ENCODE peak calls at places on chromosomes 13 and 19, in six cellular contexts. T is GM12878, N is GM12891, L is K562, U is H1, B is HepG2. R is an unnamed sample.

GRCh38 chr13:49594576-49594975 is 9.2 kb upstream of the RCBTB1 start:
- DNase-seq in T (no peak), N (no peak), L (no peak), U (no peak), B (no peak), R (no peak)

GRCh38 chr13:92315265-92315664 is 911.3 kb upstream of the GPC6 start:
- DNase-seq in T (peak; percentile 11), N (no peak), L (no peak), U (no peak), B (no peak), R (no peak)

GRCh38 chr19:8811315-8812172 is 20.6 kb downstream of the ZNF558 start:
- DNase-seq in T (no peak), N (no peak), L (no peak), U (no peak), B (no peak), R (no peak)

GRCh38 chr13:20090349-20090748 is 70.5 kb downstream of the GJA3 start:
- DNase-seq in T (no peak), N (no peak), L (no peak), U (no peak), B (no peak), R (no peak)

GRCh38 chr13:48561461-48562224 is 28.8 kb upstream of the RCBTB2 start:
- DNase-seq in T (no peak), N (no peak), L (no peak), U (no peak), B (no peak), R (no peak)

GRCh38 chr13:86020350-86021002 is 221.3 kb upstream of the SLITRK6 start:
- DNase-seq in T (no peak), N (no peak), L (no peak), U (no peak), B (no peak), R (no peak)

GRCh38 chr19:4057913-4058695 is 8.6 kb downstream of the ZBTB7A start:
- DNase-seq in T (no peak), N (no peak), L (peak; percentile 92), U (no peak), B (peak; percentile 90), R (no peak)

GRCh38 chr13:61695147-61695546 is 279.5 kb upstream of the PCDH20 start:
- DNase-seq in T (no peak), N (no peak), L (no peak), U (no peak), B (no peak), R (no peak)

GRCh38 chr19:6424190-6424938 is at the start of gene KHSRP:
- DNase-seq in T (no peak), N (no peak), L (peak; percentile 98), U (no peak), B (no peak), R (no peak)

GRCh38 chr13:73531014-73531413 is 472.2 kb downstream of the KLF5 start:
- DNase-seq in T (no peak), N (no peak), L (no peak), U (no peak), B (no peak), R (no peak)

GRCh38 chr13:32305646-32306045 is 9.5 kb downstream of the ZAR1L start:
- DNase-seq in T (no peak), N (no peak), L (no peak), U (no peak), B (no peak), R (no peak)

GRCh38 chr13:51674276-51674675 is 90.0 kb downstream of the WDFY2 start:
- DNase-seq in T (no peak), N (no peak), L (no peak), U (no peak), B (no peak), R (no peak)

GRCh38 chr19:2750739-2751437 is 11.1 kb upstream of the SLC39A3 start:
- DNase-seq in T (no peak), N (no peak), L (no peak), U (no peak), B (no peak), R (no peak)

GRCh38 chr13:52738719-52739467 is 727 bp downstream of the CNMD start:
- DNase-seq in T (no peak), N (peak; percentile 58), L (peak; percentile 52), U (no peak), B (no peak), R (peak; percentile 43)

GRCh38 chr13:98507060-98507797 is 69.7 kb downstream of the STK24 start:
- DNase-seq in T (no peak), N (no peak), L (peak; percentile 13), U (peak; percentile 62), B (peak; percentile 48), R (no peak)

GRCh38 chr19:29858621-29859020 is 46.8 kb downstream of the CCNE1 start:
- DNase-seq in T (no peak), N (no peak), L (no peak), U (no peak), B (no peak), R (no peak)

GRCh38 chr19:46550684-46551083 is 50.4 kb upstream of the CALM3 start:
- DNase-seq in T (no peak), N (no peak), L (no peak), U (no peak), B (no peak), R (no peak)

GRCh38 chr19:33005440-33005839 is 33.4 kb downstream of the FAAP24 start:
- DNase-seq in T (no peak), N (no peak), L (no peak), U (no peak), B (no peak), R (no peak)

GRCh38 chr19:43779147-43779819 is 1.5 kb downstream of the KCNN4 start:
- DNase-seq in T (no peak), N (no peak), L (no peak), U (no peak), B (no peak), R (no peak)

GRCh38 chr19:52735734-52736133 is 890 bp upstream of the ZNF611 start:
- DNase-seq in T (no peak), N (no peak), L (no peak), U (peak; percentile 88), B (peak; percentile 51), R (no peak)

GRCh38 chr13:84279166-84279565 is 396.9 kb upstream of the SLITRK1 start:
- DNase-seq in T (no peak), N (no peak), L (no peak), U (no peak), B (no peak), R (no peak)

GRCh38 chr19:40523322-40524047 is 53.2 kb upstream of the SHKBP1 start:
- DNase-seq in T (no peak), N (peak; percentile 53), L (peak; percentile 77), U (no peak), B (peak; percentile 61), R (peak; percentile 48)

GRCh38 chr19:10896851-10897526 is 25.6 kb downstream of the CARM1 start:
- DNase-seq in T (no peak), N (no peak), L (no peak), U (no peak), B (peak; percentile 31), R (no peak)

GRCh38 chr13:75798353-75799245 is 162.5 kb downstream of the LMO7 start:
- DNase-seq in T (no peak), N (no peak), L (no peak), U (no peak), B (no peak), R (no peak)

GRCh38 chr19:16200038-16200775 is 2.5 kb downstream of the AP1M1 start:
- DNase-seq in T (no peak), N (no peak), L (no peak), U (no peak), B (peak; percentile 95), R (no peak)

DNA sequence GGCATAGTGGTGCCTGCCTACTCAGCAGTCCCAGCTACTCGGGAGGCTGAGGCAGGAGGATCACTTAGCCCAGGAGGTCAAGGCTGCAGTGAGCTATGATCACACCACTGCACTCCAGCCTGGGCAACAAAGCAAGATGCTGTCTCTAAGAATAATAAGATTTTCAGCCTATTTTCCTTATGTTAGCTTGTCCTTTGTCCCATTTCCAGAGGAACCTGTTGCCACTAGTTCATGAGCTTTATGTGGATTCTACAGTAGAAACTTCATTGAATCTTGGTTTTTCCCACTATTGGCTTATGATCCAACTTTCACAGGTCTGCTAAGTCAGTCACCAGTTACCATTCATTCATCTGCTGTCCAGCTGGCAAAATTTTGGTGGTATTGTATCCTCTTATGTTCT is 18.2 kb downstream of the FFAR2 start:
- DNase-seq in T (no peak), N (no peak), L (no peak), U (no peak), B (no peak), R (no peak)
- TF ChIP-seq POLR2A in T (no peak), N (no peak), L (no peak), U (no peak), B (no peak), R (no peak)

DNA sequence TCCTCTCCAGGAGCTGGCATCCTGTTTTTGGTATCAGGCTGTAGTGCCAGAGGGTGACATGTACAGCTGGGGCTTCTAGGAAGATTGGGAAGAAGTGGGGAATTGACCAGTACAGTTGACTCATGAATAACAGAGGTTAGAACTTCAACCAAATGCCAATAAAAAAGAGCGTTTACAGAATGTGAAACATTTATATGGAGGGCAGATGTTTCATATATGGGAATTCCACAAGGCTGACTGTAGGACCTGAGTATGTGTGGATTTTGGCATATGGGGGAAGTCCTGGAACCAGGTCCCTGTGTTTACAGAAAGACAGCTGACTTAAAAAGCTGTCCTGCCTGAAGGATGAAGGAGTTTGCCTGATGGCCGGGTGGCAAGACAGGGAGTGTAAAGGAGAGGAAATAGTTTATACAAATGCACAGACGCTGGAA is 5.2 kb downstream of the CHAMP1 start:
- DNase-seq in T (no peak), N (no peak), L (no peak), U (no peak), B (no peak), R (no peak)
- TF ChIP-seq TAF1 in T (no peak), N (no peak), L (no peak), U (no peak), B (no peak), R (no peak)

GRCh38 chr13:44434441-44435141 is 61.0 kb downstream of the SERP2 start:
- DNase-seq in T (no peak), N (no peak), L (no peak), U (no peak), B (no peak), R (no peak)

GRCh38 chr13:44433863-44434262 is 60.2 kb downstream of the SERP2 start:
- DNase-seq in T (no peak), N (no peak), L (no peak), U (no peak), B (no peak), R (no peak)

GRCh38 chr13:44435142-44435982 is 61.7 kb downstream of the SERP2 start:
- DNase-seq in T (peak; percentile 19), N (peak; percentile 53), L (peak; percentile 91), U (peak; percentile 98), B (peak; percentile 96), R (peak; percentile 36)

GRCh38 chr13:44431150-44431549 is 57.5 kb downstream of the SERP2 start:
- DNase-seq in T (no peak), N (no peak), L (no peak), U (no peak), B (peak; percentile 70), R (no peak)

GRCh38 chr13:44432595-44432994 is 59.0 kb downstream of the SERP2 start:
- DNase-seq in T (no peak), N (no peak), L (no peak), U (no peak), B (no peak), R (no peak)
- TF ChIP-seq POLR2A in T (no peak), N (no peak), L (no peak), U (peak; percentile 76), B (no peak), R (no peak)

DNA sequence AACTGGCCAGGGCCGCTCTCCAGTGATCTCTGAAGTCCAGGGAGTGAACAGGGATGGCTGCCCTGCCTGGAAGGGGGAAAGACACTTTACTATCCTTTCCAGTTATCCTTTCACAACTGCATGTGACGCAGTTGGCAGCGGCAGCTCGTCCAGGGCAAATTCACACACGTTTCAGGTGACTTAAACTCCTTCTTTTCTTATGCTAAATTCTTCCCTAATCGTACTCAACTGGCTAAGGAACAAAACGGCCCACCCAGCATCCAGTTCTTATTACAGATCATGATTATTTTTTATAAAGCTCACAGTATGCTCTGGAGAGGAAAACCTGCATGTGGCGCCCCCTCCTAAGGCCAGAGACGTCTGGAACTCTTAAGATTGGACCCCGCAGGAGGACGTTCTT is 767.1 kb downstream of the UQCRFS1 start:
- DNase-seq in T (no peak), N (no peak), L (no peak), U (no peak), B (no peak), R (no peak)
- TF ChIP-seq TAF1 in T (no peak), N (no peak), L (no peak), U (no peak), B (no peak), R (no peak)